ENCODE peak calls at places on chromosome 11, in six cellular contexts. E is activated T-helper 1 cell treated with anti-CD3 and anti-CD28 coated beads, Interleukin-2, amount 50 U/mL, for 16 hours; O is cardiac fibroblast; I is T-helper 2 cell; U is stimulated activated CD4-positive, alpha-beta T cell treated with anti-CD3 and anti-CD28 coated beads, Interleukin-12 subunit alpha, Interleukin-12 subunit beta, amount 100 ng/mL, for 24 hours; R is HFFc6. K is an unnamed sample.

GRCh38 chr11:11186249-11186648 is 166.8 kb downstream of the CSNK2A3 start:
- DNase-seq in U (no peak), R (no peak), E (no peak), O (no peak), I (no peak), K (no peak)

GRCh38 chr11:130668751-130669150 is 220.3 kb downstream of the ADAMTS15 start:
- DNase-seq in U (no peak), O (no peak), I (no peak), R (no peak), E (no peak), K (no peak)

GRCh38 chr11:64224151-64224890 is 1.7 kb downstream of the TRPT1 start:
- DNase-seq in R (no peak), I (no peak), U (no peak), O (peak), E (no peak), K (no peak)

GRCh38 chr11:63629426-63629825 is 15.2 kb upstream of the PLAAT3 start:
- DNase-seq in R (no peak), E (no peak), I (no peak), U (no peak), O (no peak), K (no peak)

GRCh38 chr11:2794419-2794795 is 91.2 kb downstream of the CDKN1C start:
- DNase-seq in O (no peak), U (no peak), E (no peak), I (peak), R (no peak), K (no peak)

GRCh38 chr11:76551400-76551799 is 106.6 kb downstream of the EMSY start:
- DNase-seq in O (peak), U (no peak), E (no peak), I (no peak), R (no peak), K (peak)

GRCh38 chr11:45798793-45799441 is 6.0 kb upstream of the SLC35C1 start:
- DNase-seq in E (no peak), R (no peak), I (no peak), O (no peak), U (no peak), K (peak)

GRCh38 chr11:131710511-131710910 is 340.1 kb downstream of the NTM start:
- DNase-seq in O (peak), I (no peak), R (peak), U (no peak), E (no peak), K (no peak)

GRCh38 chr11:116646191-116646590 is 126.6 kb downstream of the BUD13 start:
- DNase-seq in I (no peak), O (no peak), U (no peak), E (no peak), R (no peak), K (no peak)

GRCh38 chr11:128555606-128556005 is 31.8 kb downstream of the ETS1 start:
- DNase-seq in R (peak), I (no peak), U (no peak), O (peak), E (no peak), K (peak)

GRCh38 chr11:15347969-15348734 is 233.4 kb downstream of the INSC start:
- DNase-seq in R (no peak), O (no peak), I (no peak), U (no peak), E (no peak), K (no peak)

GRCh38 chr11:78251083-78251699 is 62.5 kb downstream of the USP35 start:
- DNase-seq in E (no peak), I (no peak), O (peak), U (no peak), R (peak), K (peak)

GRCh38 chr11:72826942-72827480 is 12.8 kb downstream of the ATG16L2 start:
- DNase-seq in E (no peak), U (no peak), O (no peak), R (no peak), I (no peak), K (no peak)

GRCh38 chr11:117292616-117293015 is 1.5 kb downstream of the BACE1-AS start:
- DNase-seq in O (no peak), U (no peak), E (no peak), I (no peak), R (no peak), K (no peak)

GRCh38 chr11:73200256-73200655 is 17.8 kb upstream of the P2RY2 start:
- DNase-seq in U (no peak), I (no peak), O (no peak), E (no peak), R (no peak), K (no peak)